ENCODE peak calls at places on chromosomes 1 and 21, in seven cellular contexts. One of them, this sample, is unnamed. For H4K20me1 and H3K4me1, the result is how much of the 10 kb centered on the place peaks cover.

GRCh38 chr1:167360120-167360519 is 139.4 kb downstream of the POU2F1 start:
- DNase-seq in PC-3: peak
- DNase-seq in PC-9: no peak
- DNase-seq in fibroblast of lung: peak
- DNase-seq in GM23248: no peak
- DNase-seq in astrocyte: peak
- DNase-seq in H1: no peak
- DNase-seq in this sample: no peak

GRCh38 chr21:41802684-41803083 is 35.8 kb upstream of the RIPK4 start:
- DNase-seq in PC-3: peak
- DNase-seq in PC-9: no peak
- DNase-seq in fibroblast of lung: peak
- DNase-seq in GM23248: peak
- DNase-seq in astrocyte: peak
- DNase-seq in H1: no peak
- DNase-seq in this sample: no peak

GRCh38 chr21:35366348-35367085 is 317.4 kb upstream of the RUNX1 start:
- DNase-seq in PC-3: no peak
- DNase-seq in PC-9: no peak
- DNase-seq in fibroblast of lung: peak
- DNase-seq in GM23248: peak
- DNase-seq in astrocyte: peak
- DNase-seq in H1: no peak
- DNase-seq in this sample: no peak

GRCh38 chr1:201282931-201283829 is at the start of gene PKP1:
- DNase-seq in PC-3: peak
- DNase-seq in PC-9: no peak
- DNase-seq in fibroblast of lung: peak
- DNase-seq in GM23248: peak
- DNase-seq in astrocyte: peak
- DNase-seq in H1: no peak
- DNase-seq in this sample: peak

GRCh38 chr1:234398849-234399381 is 25.7 kb downstream of the COA6 start:
- DNase-seq in PC-3: peak
- DNase-seq in PC-9: no peak
- DNase-seq in fibroblast of lung: peak
- DNase-seq in GM23248: peak
- DNase-seq in astrocyte: peak
- DNase-seq in H1: no peak
- DNase-seq in this sample: no peak

GRCh38 chr1:36098650-36099365 is 10.1 kb downstream of the ADPRS start:
- DNase-seq in PC-3: no peak
- DNase-seq in PC-9: no peak
- DNase-seq in fibroblast of lung: no peak
- DNase-seq in GM23248: no peak
- DNase-seq in astrocyte: no peak
- DNase-seq in H1: no peak
- DNase-seq in this sample: no peak

GRCh38 chr1:200379431-200379755 is 30.4 kb downstream of the ZNF281 start:
- DNase-seq in PC-3: peak
- DNase-seq in PC-9: peak
- DNase-seq in fibroblast of lung: peak
- DNase-seq in GM23248: peak
- DNase-seq in astrocyte: peak
- DNase-seq in H1: no peak
- DNase-seq in this sample: no peak

GRCh38 chr1:202276081-202276715 is 65.5 kb downstream of the UBE2T start:
- DNase-seq in PC-3: no peak
- DNase-seq in PC-9: no peak
- DNase-seq in fibroblast of lung: no peak
- DNase-seq in GM23248: no peak
- DNase-seq in astrocyte: no peak
- DNase-seq in H1: no peak
- DNase-seq in this sample: no peak

GRCh38 chr1:153490272-153491051 is 30.0 kb upstream of the S100A7 start:
- DNase-seq in PC-3: peak
- DNase-seq in PC-9: peak
- DNase-seq in fibroblast of lung: peak
- DNase-seq in GM23248: peak
- DNase-seq in astrocyte: peak
- DNase-seq in H1: no peak
- DNase-seq in this sample: no peak

DNA sequence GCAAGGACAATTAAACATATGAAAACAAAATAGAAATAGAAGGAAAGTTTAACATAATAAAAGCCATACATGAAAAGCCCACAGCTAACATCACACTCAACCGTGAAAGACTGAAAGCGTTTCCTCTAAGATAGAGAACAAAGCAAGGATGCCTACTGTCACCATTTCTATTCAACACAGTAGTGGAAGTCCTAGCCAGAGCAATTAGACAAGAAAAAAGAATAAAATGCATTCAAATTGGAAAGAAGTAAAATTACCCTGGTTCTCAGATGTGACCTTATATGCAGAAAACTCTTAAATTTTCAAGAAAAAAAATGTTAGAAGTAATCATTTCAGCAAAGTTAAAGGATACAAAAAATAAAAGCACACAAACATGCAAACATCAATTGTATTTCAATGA is 34.0 kb downstream of the ZNF644 start:
- DNase-seq in PC-3: no peak
- DNase-seq in PC-9: no peak
- DNase-seq in fibroblast of lung: no peak
- DNase-seq in GM23248: no peak
- DNase-seq in astrocyte: no peak
- DNase-seq in H1: no peak
- DNase-seq in this sample: no peak
- H4K20me1 ChIP-seq in PC-3: under half
- H4K20me1 ChIP-seq in PC-9: half or more
- H4K20me1 ChIP-seq in fibroblast of lung: under half
- H4K20me1 ChIP-seq in GM23248: half or more
- H4K20me1 ChIP-seq in astrocyte: half or more
- H4K20me1 ChIP-seq in H1: under half
- H4K20me1 ChIP-seq in this sample: under half

GRCh38 chr1:53121319-53122172 is 20.9 kb downstream of the SLC1A7 start:
- DNase-seq in PC-3: peak
- DNase-seq in PC-9: no peak
- DNase-seq in fibroblast of lung: peak
- DNase-seq in GM23248: peak
- DNase-seq in astrocyte: peak
- DNase-seq in H1: no peak
- DNase-seq in this sample: peak

GRCh38 chr1:53122847-53123461 is 19.5 kb downstream of the SLC1A7 start:
- DNase-seq in PC-3: no peak
- DNase-seq in PC-9: no peak
- DNase-seq in fibroblast of lung: no peak
- DNase-seq in GM23248: peak
- DNase-seq in astrocyte: no peak
- DNase-seq in H1: no peak
- DNase-seq in this sample: no peak

GRCh38 chr1:53122194-53122846 is 20.1 kb downstream of the SLC1A7 start:
- DNase-seq in PC-3: no peak
- DNase-seq in PC-9: no peak
- DNase-seq in fibroblast of lung: peak
- DNase-seq in GM23248: peak
- DNase-seq in astrocyte: peak
- DNase-seq in H1: no peak
- DNase-seq in this sample: no peak

GRCh38 chr1:53125122-53125521 is 17.3 kb downstream of the SLC1A7 start:
- DNase-seq in PC-3: no peak
- DNase-seq in PC-9: no peak
- DNase-seq in fibroblast of lung: no peak
- DNase-seq in GM23248: no peak
- DNase-seq in astrocyte: no peak
- DNase-seq in H1: no peak
- DNase-seq in this sample: no peak

GRCh38 chr1:53123462-53124129 is 18.8 kb downstream of the SLC1A7 start:
- DNase-seq in PC-3: no peak
- DNase-seq in PC-9: no peak
- DNase-seq in fibroblast of lung: peak
- DNase-seq in GM23248: peak
- DNase-seq in astrocyte: peak
- DNase-seq in H1: no peak
- DNase-seq in this sample: no peak
- H3K4me1 ChIP-seq in PC-3: under half
- H3K4me1 ChIP-seq in PC-9: under half
- H3K4me1 ChIP-seq in fibroblast of lung: under half
- H3K4me1 ChIP-seq in GM23248: under half
- H3K4me1 ChIP-seq in astrocyte: under half
- H3K4me1 ChIP-seq in H1: under half
- H3K4me1 ChIP-seq in this sample: under half

GRCh38 chr1:45491464-45492260 is 699 bp upstream of the TESK2 start:
- DNase-seq in PC-3: no peak
- DNase-seq in PC-9: no peak
- DNase-seq in fibroblast of lung: no peak
- DNase-seq in GM23248: no peak
- DNase-seq in astrocyte: no peak
- DNase-seq in H1: no peak
- DNase-seq in this sample: no peak

GRCh38 chr1:45492691-45493090 is 1.7 kb upstream of the TESK2 start:
- DNase-seq in PC-3: no peak
- DNase-seq in PC-9: no peak
- DNase-seq in fibroblast of lung: no peak
- DNase-seq in GM23248: no peak
- DNase-seq in astrocyte: no peak
- DNase-seq in H1: no peak
- DNase-seq in this sample: no peak

GRCh38 chr1:45488978-45489377 is 2.0 kb downstream of the TESK2 start:
- DNase-seq in PC-3: no peak
- DNase-seq in PC-9: no peak
- DNase-seq in fibroblast of lung: no peak
- DNase-seq in GM23248: no peak
- DNase-seq in astrocyte: no peak
- DNase-seq in H1: no peak
- DNase-seq in this sample: peak

GRCh38 chr1:45490623-45491463 is at the start of gene TESK2:
- DNase-seq in PC-3: peak
- DNase-seq in PC-9: peak
- DNase-seq in fibroblast of lung: peak
- DNase-seq in GM23248: peak
- DNase-seq in astrocyte: peak
- DNase-seq in H1: peak
- DNase-seq in this sample: peak

GRCh38 chr1:45490121-45490622 is 791 bp downstream of the TESK2 start:
- DNase-seq in PC-3: peak
- DNase-seq in PC-9: no peak
- DNase-seq in fibroblast of lung: peak
- DNase-seq in GM23248: peak
- DNase-seq in astrocyte: peak
- DNase-seq in H1: no peak
- DNase-seq in this sample: no peak
- TF ChIP-seq EZH2 in PC-3: no peak
- TF ChIP-seq EZH2 in PC-9: no peak
- TF ChIP-seq EZH2 in fibroblast of lung: no peak
- TF ChIP-seq EZH2 in GM23248: no peak
- TF ChIP-seq EZH2 in astrocyte: peak
- TF ChIP-seq EZH2 in H1: no peak
- TF ChIP-seq EZH2 in this sample: no peak

GRCh38 chr21:37383784-37384311 is 17.3 kb downstream of the DYRK1A start:
- DNase-seq in PC-3: no peak
- DNase-seq in PC-9: no peak
- DNase-seq in fibroblast of lung: no peak
- DNase-seq in GM23248: no peak
- DNase-seq in astrocyte: no peak
- DNase-seq in H1: no peak
- DNase-seq in this sample: no peak
- H4K20me1 ChIP-seq in PC-3: half or more
- H4K20me1 ChIP-seq in PC-9: under half
- H4K20me1 ChIP-seq in fibroblast of lung: under half
- H4K20me1 ChIP-seq in GM23248: under half
- H4K20me1 ChIP-seq in astrocyte: half or more
- H4K20me1 ChIP-seq in H1: under half
- H4K20me1 ChIP-seq in this sample: half or more

GRCh38 chr1:70204578-70204977 is 801 bp downstream of the LRRC40 start:
- DNase-seq in PC-3: no peak
- DNase-seq in PC-9: no peak
- DNase-seq in fibroblast of lung: peak
- DNase-seq in GM23248: peak
- DNase-seq in astrocyte: peak
- DNase-seq in H1: no peak
- DNase-seq in this sample: peak

GRCh38 chr1:70205076-70205436 is 323 bp downstream of the LRRC40 start:
- DNase-seq in PC-3: no peak
- DNase-seq in PC-9: no peak
- DNase-seq in fibroblast of lung: no peak
- DNase-seq in GM23248: peak
- DNase-seq in astrocyte: no peak
- DNase-seq in H1: no peak
- DNase-seq in this sample: no peak

GRCh38 chr1:70204139-70204538 is 1.2 kb downstream of the LRRC40 start:
- DNase-seq in PC-3: no peak
- DNase-seq in PC-9: no peak
- DNase-seq in fibroblast of lung: no peak
- DNase-seq in GM23248: no peak
- DNase-seq in astrocyte: no peak
- DNase-seq in H1: no peak
- DNase-seq in this sample: no peak

GRCh38 chr1:70200065-70200464 is 5.3 kb downstream of the LRRC40 start:
- DNase-seq in PC-3: no peak
- DNase-seq in PC-9: no peak
- DNase-seq in fibroblast of lung: no peak
- DNase-seq in GM23248: no peak
- DNase-seq in astrocyte: no peak
- DNase-seq in H1: no peak
- DNase-seq in this sample: no peak

DNA sequence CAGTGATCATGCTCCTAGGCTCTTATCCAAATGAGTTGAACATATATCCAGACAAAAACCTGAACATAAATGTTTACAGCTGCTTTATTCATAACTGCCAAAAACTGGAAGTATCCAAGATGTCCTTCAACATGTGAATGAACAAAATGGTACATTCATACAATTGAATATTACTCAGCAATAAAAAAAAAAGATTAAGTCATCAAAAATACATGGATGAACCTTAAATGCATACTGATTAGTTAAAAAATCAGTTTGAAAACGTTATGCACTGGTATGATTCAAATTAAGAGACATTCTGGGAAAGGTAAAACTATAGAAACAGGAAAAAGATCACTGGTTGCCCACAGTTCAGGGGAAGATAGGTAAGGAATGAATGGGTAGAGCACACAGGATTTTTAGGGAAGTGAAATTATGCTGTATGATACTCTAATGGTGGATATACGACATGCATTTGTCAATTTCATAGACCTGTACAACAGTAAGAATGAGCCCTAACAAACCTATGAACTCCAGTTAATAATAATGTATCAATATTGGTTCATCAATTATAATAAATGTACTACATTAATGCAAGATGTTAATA is 3.1 kb downstream of the LRRC40 start:
- DNase-seq in PC-3: no peak
- DNase-seq in PC-9: no peak
- DNase-seq in fibroblast of lung: no peak
- DNase-seq in GM23248: no peak
- DNase-seq in astrocyte: no peak
- DNase-seq in H1: no peak
- DNase-seq in this sample: no peak
- H3K4me1 ChIP-seq in PC-3: under half
- H3K4me1 ChIP-seq in PC-9: under half
- H3K4me1 ChIP-seq in fibroblast of lung: under half
- H3K4me1 ChIP-seq in GM23248: under half
- H3K4me1 ChIP-seq in astrocyte: under half
- H3K4me1 ChIP-seq in H1: under half
- H3K4me1 ChIP-seq in this sample: under half

GRCh38 chr1:179576509-179576908 is 761 bp upstream of the NPHS2 start:
- DNase-seq in PC-3: no peak
- DNase-seq in PC-9: no peak
- DNase-seq in fibroblast of lung: no peak
- DNase-seq in GM23248: no peak
- DNase-seq in astrocyte: no peak
- DNase-seq in H1: no peak
- DNase-seq in this sample: no peak
- TF ChIP-seq EZH2 in PC-3: no peak
- TF ChIP-seq EZH2 in PC-9: no peak
- TF ChIP-seq EZH2 in fibroblast of lung: no peak
- TF ChIP-seq EZH2 in GM23248: no peak
- TF ChIP-seq EZH2 in astrocyte: no peak
- TF ChIP-seq EZH2 in H1: no peak
- TF ChIP-seq EZH2 in this sample: no peak